ENCODE peak calls at places on chromosomes 3 and 15, in four cellular contexts. W is SW480, B is lung microvascular endothelial cell, R is NCI-H69. I is an unnamed sample.

GRCh38 chr3:28971156-28971555 is 309.7 kb upstream of the RBMS3 start:
- DNase-seq in W (no peak), B (peak; percentile 81), R (no peak), I (no peak)

GRCh38 chr3:99012051-99012450 is 110.6 kb upstream of the DCBLD2 start:
- DNase-seq in B (no peak), R (no peak), W (no peak), I (no peak)

GRCh38 chr3:123678108-123678511 is 93.3 kb upstream of the HACD2 start:
- DNase-seq in R (no peak), B (no peak), W (peak; percentile 49), I (no peak)

GRCh38 chr15:67065531-67066005 is at the start of gene SMAD3:
- DNase-seq in B (peak; percentile 94), R (peak; percentile 87), W (peak; percentile 86), I (peak; percentile 97)

GRCh38 chr3:152356870-152357276 is 88.1 kb downstream of the MBNL1 start:
- DNase-seq in B (no peak), W (no peak), R (no peak), I (no peak)

GRCh38 chr3:112569265-112569664 is 7.4 kb downstream of the SLC35A5 start:
- DNase-seq in W (no peak), B (peak; percentile 55), R (no peak), I (no peak)

GRCh38 chr15:61639491-61639890 is 410.4 kb upstream of the RORA start:
- DNase-seq in B (no peak), R (peak; percentile 76), W (no peak), I (no peak)

GRCh38 chr15:90818251-90819210 is 49.9 kb upstream of the FURIN start:
- DNase-seq in R (peak; percentile 69), B (no peak), W (no peak), I (peak; percentile 35)

GRCh38 chr3:12987602-12988001 is 85.6 kb downstream of the IQSEC1 start:
- DNase-seq in B (no peak), W (no peak), R (no peak), I (no peak)

GRCh38 chr3:112101946-112102345 is 15.8 kb downstream of the C3orf52 start:
- DNase-seq in R (peak; percentile 83), W (no peak), B (peak; percentile 20), I (peak; percentile 71)

GRCh38 chr3:146968204-146968651 is 363.1 kb upstream of the PLSCR5 start:
- DNase-seq in W (peak; percentile 36), B (no peak), R (no peak), I (peak; percentile 70)

GRCh38 chr15:53266176-53266575 is 476.0 kb upstream of the ONECUT1 start:
- DNase-seq in W (no peak), R (no peak), B (no peak), I (no peak)

GRCh38 chr3:181105636-181106035 is 116.1 kb upstream of the DNAJC19 start:
- DNase-seq in W (no peak), R (peak; percentile 8), B (no peak), I (peak; percentile 70)

GRCh38 chr3:123536153-123536895 is 48.5 kb downstream of the HACD2 start:
- DNase-seq in W (no peak), B (no peak), R (no peak), I (no peak)

GRCh38 chr3:40407611-40408010 is 20.6 kb downstream of the ENTPD3 start:
- DNase-seq in R (no peak), W (no peak), B (no peak), I (no peak)

GRCh38 chr3:115246621-115247020 is 99.5 kb upstream of the ZBTB20 start:
- DNase-seq in R (no peak), W (no peak), B (no peak), I (no peak)

GRCh38 chr3:169847896-169848295 is 21.8 kb downstream of the LRRC31 start:
- DNase-seq in R (peak; percentile 97), B (no peak), W (peak; percentile 91), I (no peak)

GRCh38 chr3:124938896-124939295 is 4.3 kb upstream of the MUC13 start:
- DNase-seq in B (no peak), R (no peak), W (no peak), I (no peak)

GRCh38 chr3:177516130-177517011 is 319.1 kb upstream of the TBL1XR1 start:
- DNase-seq in W (no peak), B (peak; percentile 74), R (peak; percentile 58), I (peak; percentile 28)

GRCh38 chr3:194134231-194134756 is 1.7 kb upstream of the HES1 start:
- DNase-seq in B (peak; percentile 88), W (peak; percentile 90), R (peak; percentile 93), I (no peak)

GRCh38 chr15:74723754-74724334 is 1.5 kb downstream of the CYP1A1 start:
- DNase-seq in B (peak; percentile 83), W (peak; percentile 77), R (peak; percentile 68), I (peak; percentile 89)

GRCh38 chr3:58627580-58627894 is 39.0 kb downstream of the FAM3D start:
- DNase-seq in R (peak; percentile 10), B (peak; percentile 33), W (no peak), I (no peak)

GRCh38 chr3:136194409-136195257 is 1.5 kb downstream of the MSL2 start:
- DNase-seq in R (peak; percentile 51), B (peak; percentile 50), W (peak; percentile 37), I (peak; percentile 66)

GRCh38 chr3:177640319-177640997 is 443.2 kb upstream of the TBL1XR1 start:
- DNase-seq in W (no peak), B (no peak), R (peak; percentile 88), I (peak; percentile 33)

GRCh38 chr3:11523793-11524160 is 119.9 kb downstream of the VGLL4 start:
- DNase-seq in B (no peak), W (no peak), R (peak; percentile 74), I (no peak)